ENCODE peak calls at places on chromosome X, in seven cellular contexts. One of them, this sample, is unnamed. For H3K4me1, the result is how much of the 10 kb centered on the place peaks cover.

GRCh38 chrX:40459576-40460158 is 121.1 kb upstream of the ATP6AP2 start:
- DNase-seq in ascending aorta: no peak
- DNase-seq in SK-N-SH: peak
- DNase-seq in A673: no peak
- DNase-seq in lower lobe of right lung: no peak
- DNase-seq in CD8-positive, alpha-beta T cell: no peak
- DNase-seq in left ventricle myocardium inferior: no peak
- DNase-seq in this sample: no peak

GRCh38 chrX:140766024-140766611 is 56.6 kb downstream of the LINC00632 start:
- DNase-seq in ascending aorta: no peak
- DNase-seq in SK-N-SH: peak
- DNase-seq in A673: peak
- DNase-seq in lower lobe of right lung: no peak
- DNase-seq in CD8-positive, alpha-beta T cell: peak
- DNase-seq in left ventricle myocardium inferior: no peak
- DNase-seq in this sample: peak

GRCh38 chrX:101257448-101258259 is 33.5 kb downstream of the TAF7L start:
- DNase-seq in ascending aorta: no peak
- DNase-seq in SK-N-SH: no peak
- DNase-seq in A673: no peak
- DNase-seq in lower lobe of right lung: no peak
- DNase-seq in CD8-positive, alpha-beta T cell: no peak
- DNase-seq in left ventricle myocardium inferior: no peak
- DNase-seq in this sample: no peak

GRCh38 chrX:150692837-150693781 is at the start of gene MTMR1:
- DNase-seq in ascending aorta: no peak
- DNase-seq in SK-N-SH: peak
- DNase-seq in A673: peak
- DNase-seq in lower lobe of right lung: peak
- DNase-seq in CD8-positive, alpha-beta T cell: peak
- DNase-seq in left ventricle myocardium inferior: peak
- DNase-seq in this sample: peak

GRCh38 chrX:38880460-38880859 is 79.2 kb downstream of the MID1IP1 start:
- DNase-seq in ascending aorta: no peak
- DNase-seq in SK-N-SH: no peak
- DNase-seq in A673: no peak
- DNase-seq in lower lobe of right lung: no peak
- DNase-seq in CD8-positive, alpha-beta T cell: no peak
- DNase-seq in left ventricle myocardium inferior: no peak
- DNase-seq in this sample: no peak

GRCh38 chrX:101206471-101206870 is 13.1 kb upstream of the DRP2 start:
- DNase-seq in ascending aorta: no peak
- DNase-seq in SK-N-SH: peak
- DNase-seq in A673: peak
- DNase-seq in lower lobe of right lung: no peak
- DNase-seq in CD8-positive, alpha-beta T cell: no peak
- DNase-seq in left ventricle myocardium inferior: no peak
- DNase-seq in this sample: no peak

GRCh38 chrX:139200793-139201192 is 329.7 kb upstream of the F9 start:
- DNase-seq in ascending aorta: no peak
- DNase-seq in SK-N-SH: no peak
- DNase-seq in A673: no peak
- DNase-seq in lower lobe of right lung: no peak
- DNase-seq in CD8-positive, alpha-beta T cell: no peak
- DNase-seq in left ventricle myocardium inferior: no peak
- DNase-seq in this sample: no peak

GRCh38 chrX:48540015-48540350 is 469 bp downstream of the TBC1D25 start:
- DNase-seq in ascending aorta: no peak
- DNase-seq in SK-N-SH: peak
- DNase-seq in A673: peak
- DNase-seq in lower lobe of right lung: no peak
- DNase-seq in CD8-positive, alpha-beta T cell: peak
- DNase-seq in left ventricle myocardium inferior: no peak
- DNase-seq in this sample: peak

GRCh38 chrX:13180807-13181206 is 136.4 kb upstream of the FAM9C start:
- DNase-seq in ascending aorta: no peak
- DNase-seq in SK-N-SH: no peak
- DNase-seq in A673: no peak
- DNase-seq in lower lobe of right lung: no peak
- DNase-seq in CD8-positive, alpha-beta T cell: no peak
- DNase-seq in left ventricle myocardium inferior: no peak
- DNase-seq in this sample: no peak

GRCh38 chrX:599837-600715 is 30.5 kb upstream of the SHOX start:
- DNase-seq in ascending aorta: no peak
- DNase-seq in SK-N-SH: no peak
- DNase-seq in A673: no peak
- DNase-seq in lower lobe of right lung: no peak
- DNase-seq in CD8-positive, alpha-beta T cell: no peak
- DNase-seq in left ventricle myocardium inferior: no peak
- DNase-seq in this sample: no peak

GRCh38 chrX:40580537-40581332 is at the start of gene ATP6AP2:
- DNase-seq in ascending aorta: peak
- DNase-seq in SK-N-SH: peak
- DNase-seq in A673: peak
- DNase-seq in lower lobe of right lung: peak
- DNase-seq in CD8-positive, alpha-beta T cell: peak
- DNase-seq in left ventricle myocardium inferior: peak
- DNase-seq in this sample: peak

GRCh38 chrX:2707334-2707760 is 16.3 kb downstream of the CD99 start:
- DNase-seq in ascending aorta: peak
- DNase-seq in SK-N-SH: peak
- DNase-seq in A673: peak
- DNase-seq in lower lobe of right lung: no peak
- DNase-seq in CD8-positive, alpha-beta T cell: peak
- DNase-seq in left ventricle myocardium inferior: peak
- DNase-seq in this sample: peak

GRCh38 chrX:3468031-3468430 is 121.6 kb upstream of the MXRA5 start:
- DNase-seq in ascending aorta: no peak
- DNase-seq in SK-N-SH: no peak
- DNase-seq in A673: no peak
- DNase-seq in lower lobe of right lung: no peak
- DNase-seq in CD8-positive, alpha-beta T cell: no peak
- DNase-seq in left ventricle myocardium inferior: no peak
- DNase-seq in this sample: no peak

GRCh38 chrX:49120104-49120503 is 3.4 kb downstream of the GPKOW start:
- DNase-seq in ascending aorta: no peak
- DNase-seq in SK-N-SH: no peak
- DNase-seq in A673: no peak
- DNase-seq in lower lobe of right lung: no peak
- DNase-seq in CD8-positive, alpha-beta T cell: no peak
- DNase-seq in left ventricle myocardium inferior: no peak
- DNase-seq in this sample: no peak

GRCh38 chrX:42396136-42396535 is 381.8 kb downstream of the PPP1R2C start:
- DNase-seq in ascending aorta: no peak
- DNase-seq in SK-N-SH: no peak
- DNase-seq in A673: no peak
- DNase-seq in lower lobe of right lung: no peak
- DNase-seq in CD8-positive, alpha-beta T cell: no peak
- DNase-seq in left ventricle myocardium inferior: no peak
- DNase-seq in this sample: no peak

GRCh38 chrX:106170318-106170717 is 2.2 kb downstream of the PWWP3B start:
- DNase-seq in ascending aorta: no peak
- DNase-seq in SK-N-SH: peak
- DNase-seq in A673: no peak
- DNase-seq in lower lobe of right lung: no peak
- DNase-seq in CD8-positive, alpha-beta T cell: no peak
- DNase-seq in left ventricle myocardium inferior: no peak
- DNase-seq in this sample: no peak

GRCh38 chrX:15515931-15516330 is 15.3 kb downstream of the BMX start:
- DNase-seq in ascending aorta: no peak
- DNase-seq in SK-N-SH: no peak
- DNase-seq in A673: no peak
- DNase-seq in lower lobe of right lung: no peak
- DNase-seq in CD8-positive, alpha-beta T cell: no peak
- DNase-seq in left ventricle myocardium inferior: no peak
- DNase-seq in this sample: no peak

GRCh38 chrX:51614353-51614752 is 4.4 kb downstream of the CENPVL3 start:
- DNase-seq in ascending aorta: no peak
- DNase-seq in SK-N-SH: peak
- DNase-seq in A673: peak
- DNase-seq in lower lobe of right lung: no peak
- DNase-seq in CD8-positive, alpha-beta T cell: no peak
- DNase-seq in left ventricle myocardium inferior: no peak
- DNase-seq in this sample: peak

GRCh38 chrX:15202458-15203177 is 67.3 kb downstream of the ASB9 start:
- DNase-seq in ascending aorta: no peak
- DNase-seq in SK-N-SH: no peak
- DNase-seq in A673: peak
- DNase-seq in lower lobe of right lung: no peak
- DNase-seq in CD8-positive, alpha-beta T cell: no peak
- DNase-seq in left ventricle myocardium inferior: no peak
- DNase-seq in this sample: no peak

GRCh38 chrX:77788050-77788449 is 2.0 kb upstream of the ATRX start:
- DNase-seq in ascending aorta: no peak
- DNase-seq in SK-N-SH: no peak
- DNase-seq in A673: peak
- DNase-seq in lower lobe of right lung: no peak
- DNase-seq in CD8-positive, alpha-beta T cell: no peak
- DNase-seq in left ventricle myocardium inferior: no peak
- DNase-seq in this sample: peak

GRCh38 chrX:134717698-134718328 is 59.5 kb upstream of the PLAC1 start:
- DNase-seq in ascending aorta: no peak
- DNase-seq in SK-N-SH: no peak
- DNase-seq in A673: no peak
- DNase-seq in lower lobe of right lung: no peak
- DNase-seq in CD8-positive, alpha-beta T cell: no peak
- DNase-seq in left ventricle myocardium inferior: no peak
- DNase-seq in this sample: no peak

GRCh38 chrX:42783456-42783855 is 5.5 kb upstream of the PPP1R2C start:
- DNase-seq in ascending aorta: no peak
- DNase-seq in SK-N-SH: no peak
- DNase-seq in A673: no peak
- DNase-seq in lower lobe of right lung: no peak
- DNase-seq in CD8-positive, alpha-beta T cell: no peak
- DNase-seq in left ventricle myocardium inferior: no peak
- DNase-seq in this sample: no peak

GRCh38 chrX:64427787-64428186 is 32.5 kb upstream of the MTMR8 start:
- DNase-seq in ascending aorta: no peak
- DNase-seq in SK-N-SH: no peak
- DNase-seq in A673: no peak
- DNase-seq in lower lobe of right lung: no peak
- DNase-seq in CD8-positive, alpha-beta T cell: no peak
- DNase-seq in left ventricle myocardium inferior: no peak
- DNase-seq in this sample: no peak

DNA sequence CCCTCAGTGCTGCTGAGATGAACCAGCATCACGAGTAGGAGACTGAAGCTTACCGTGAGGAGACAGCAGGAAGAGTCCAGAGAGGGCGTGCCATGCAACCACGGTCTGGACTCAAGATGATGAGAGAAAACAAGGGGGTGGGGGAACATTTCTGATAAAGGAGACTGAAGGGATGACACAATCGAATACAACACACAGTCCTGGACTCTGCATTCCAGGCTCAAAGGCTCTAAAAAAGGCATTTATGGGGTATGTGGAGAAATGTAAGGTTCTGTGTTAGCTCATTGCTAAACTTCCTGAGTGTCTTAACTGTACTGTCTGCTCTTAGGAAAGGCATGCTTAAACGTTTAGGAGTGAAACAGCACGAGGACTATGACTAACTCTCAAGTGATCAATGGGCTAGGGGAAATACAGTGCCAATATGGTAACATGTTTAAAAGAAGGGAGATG is 20.6 kb upstream of the IRAK1 start:
- DNase-seq in ascending aorta: no peak
- DNase-seq in SK-N-SH: no peak
- DNase-seq in A673: no peak
- DNase-seq in lower lobe of right lung: no peak
- DNase-seq in CD8-positive, alpha-beta T cell: no peak
- DNase-seq in left ventricle myocardium inferior: no peak
- DNase-seq in this sample: no peak
- H3K4me1 ChIP-seq in ascending aorta: under half
- H3K4me1 ChIP-seq in SK-N-SH: under half
- H3K4me1 ChIP-seq in A673: under half
- H3K4me1 ChIP-seq in lower lobe of right lung: under half
- H3K4me1 ChIP-seq in CD8-positive, alpha-beta T cell: under half
- H3K4me1 ChIP-seq in left ventricle myocardium inferior: half or more
- H3K4me1 ChIP-seq in this sample: under half

GRCh38 chrX:103889216-103889615 is 57.2 kb upstream of the RAB9B start:
- DNase-seq in ascending aorta: no peak
- DNase-seq in SK-N-SH: no peak
- DNase-seq in A673: no peak
- DNase-seq in lower lobe of right lung: no peak
- DNase-seq in CD8-positive, alpha-beta T cell: no peak
- DNase-seq in left ventricle myocardium inferior: no peak
- DNase-seq in this sample: no peak

GRCh38 chrX:103883533-103883932 is 51.5 kb upstream of the RAB9B start:
- DNase-seq in ascending aorta: no peak
- DNase-seq in SK-N-SH: no peak
- DNase-seq in A673: no peak
- DNase-seq in lower lobe of right lung: no peak
- DNase-seq in CD8-positive, alpha-beta T cell: no peak
- DNase-seq in left ventricle myocardium inferior: no peak
- DNase-seq in this sample: no peak

GRCh38 chrX:103882999-103883398 is 50.9 kb upstream of the RAB9B start:
- DNase-seq in ascending aorta: no peak
- DNase-seq in SK-N-SH: no peak
- DNase-seq in A673: no peak
- DNase-seq in lower lobe of right lung: no peak
- DNase-seq in CD8-positive, alpha-beta T cell: no peak
- DNase-seq in left ventricle myocardium inferior: no peak
- DNase-seq in this sample: no peak

DNA sequence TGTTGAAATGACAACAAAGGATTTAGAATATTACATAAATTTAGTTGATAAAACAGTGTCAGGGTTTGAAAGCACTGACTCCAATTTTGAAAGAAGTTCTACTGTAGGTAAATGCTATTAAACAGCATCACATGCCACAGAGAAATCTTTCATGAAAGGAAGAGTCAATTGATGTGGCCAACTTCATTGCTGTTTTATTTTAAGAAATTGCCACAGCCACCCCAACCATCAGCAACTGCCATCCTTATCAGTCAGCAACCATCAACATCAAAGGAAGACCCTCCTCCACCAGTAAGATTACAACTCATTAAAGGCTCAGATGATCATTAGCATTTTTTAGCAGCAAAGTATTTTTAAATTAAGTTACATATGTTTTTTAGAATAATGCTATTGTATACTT is 54.6 kb upstream of the RAB9B start:
- DNase-seq in ascending aorta: no peak
- DNase-seq in SK-N-SH: no peak
- DNase-seq in A673: no peak
- DNase-seq in lower lobe of right lung: no peak
- DNase-seq in CD8-positive, alpha-beta T cell: no peak
- DNase-seq in left ventricle myocardium inferior: no peak
- DNase-seq in this sample: no peak
- H3K4me3 ChIP-seq in ascending aorta: no peak
- H3K4me3 ChIP-seq in SK-N-SH: no peak
- H3K4me3 ChIP-seq in A673: no peak
- H3K4me3 ChIP-seq in lower lobe of right lung: no peak
- H3K4me3 ChIP-seq in CD8-positive, alpha-beta T cell: no peak
- H3K4me3 ChIP-seq in left ventricle myocardium inferior: no peak
- H3K4me3 ChIP-seq in this sample: no peak

GRCh38 chrX:36650622-36651021 is 357.5 kb upstream of the FAM47C start:
- DNase-seq in ascending aorta: no peak
- DNase-seq in SK-N-SH: no peak
- DNase-seq in A673: no peak
- DNase-seq in lower lobe of right lung: no peak
- DNase-seq in CD8-positive, alpha-beta T cell: no peak
- DNase-seq in left ventricle myocardium inferior: no peak
- DNase-seq in this sample: no peak
- H3K27ac ChIP-seq in ascending aorta: no peak
- H3K27ac ChIP-seq in SK-N-SH: no peak
- H3K27ac ChIP-seq in A673: no peak
- H3K27ac ChIP-seq in lower lobe of right lung: no peak
- H3K27ac ChIP-seq in CD8-positive, alpha-beta T cell: no peak
- H3K27ac ChIP-seq in left ventricle myocardium inferior: peak
- H3K27ac ChIP-seq in this sample: no peak

GRCh38 chrX:153495362-153495751 is 577 bp downstream of the BGN start:
- DNase-seq in ascending aorta: no peak
- DNase-seq in SK-N-SH: no peak
- DNase-seq in A673: no peak
- DNase-seq in lower lobe of right lung: no peak
- DNase-seq in CD8-positive, alpha-beta T cell: no peak
- DNase-seq in left ventricle myocardium inferior: peak
- DNase-seq in this sample: no peak
- H3K4me1 ChIP-seq in ascending aorta: under half
- H3K4me1 ChIP-seq in SK-N-SH: under half
- H3K4me1 ChIP-seq in A673: under half
- H3K4me1 ChIP-seq in lower lobe of right lung: under half
- H3K4me1 ChIP-seq in CD8-positive, alpha-beta T cell: under half
- H3K4me1 ChIP-seq in left ventricle myocardium inferior: under half
- H3K4me1 ChIP-seq in this sample: under half